ENCODE peak calls at places on chromosomes 1 and 21, in nine cellular contexts. Q, W, C, J, M, V, B, K and T are unnamed samples. For H3K36me3, the result is how much of the 10 kb centered on the place peaks cover.

GRCh38 chr21:41066086-41066938 is 101.6 kb upstream of the BACE2 start:
- DNase-seq in V (no peak), J (no peak), W (no peak), B (no peak), C (no peak), Q (no peak), K (no peak), M (no peak), T (no peak)

GRCh38 chr1:78284354-78284753 is 206.4 kb upstream of the PTGFR start:
- DNase-seq in M (no peak), K (peak), V (no peak), B (no peak), C (no peak), W (no peak), J (no peak), Q (no peak), T (no peak)

GRCh38 chr21:32814528-32814927 is 43.0 kb upstream of the PAXBP1 start:
- DNase-seq in V (no peak), W (no peak), Q (no peak), M (no peak), C (no peak), J (no peak), K (no peak), B (no peak), T (no peak)

GRCh38 chr1:18103788-18104421 is 3.7 kb upstream of the IGSF21 start:
- DNase-seq in W (no peak), Q (no peak), B (no peak), C (no peak), M (no peak), K (no peak), J (no peak), V (no peak), T (no peak)

GRCh38 chr1:71521655-71522264 is 440.9 kb upstream of the ZRANB2 start:
- DNase-seq in Q (peak), W (peak), C (no peak), M (no peak), J (peak), K (no peak), B (peak), V (no peak), T (no peak)

GRCh38 chr21:45386728-45387371 is 18.1 kb upstream of the COL18A1 start:
- DNase-seq in J (no peak), Q (no peak), B (no peak), V (no peak), W (no peak), K (peak), M (peak), C (no peak), T (peak)

GRCh38 chr1:115364044-115364775 is 26.2 kb upstream of the NGF start:
- DNase-seq in C (no peak), Q (no peak), K (no peak), J (no peak), W (no peak), M (no peak), B (peak), V (no peak), T (no peak)

GRCh38 chr1:26351591-26352337 is 2.2 kb downstream of the CRYBG2 start:
- DNase-seq in W (no peak), J (peak), C (no peak), B (no peak), V (no peak), Q (peak), K (no peak), M (no peak), T (no peak)

GRCh38 chr1:72516826-72517225 is 234.5 kb upstream of the NEGR1 start:
- DNase-seq in B (no peak), V (no peak), Q (no peak), C (no peak), W (no peak), J (no peak), M (no peak), K (no peak), T (no peak)

GRCh38 chr1:179016694-179017382 is 8.9 kb upstream of the FAM20B start:
- DNase-seq in J (no peak), B (no peak), V (no peak), Q (no peak), W (no peak), C (no peak), M (no peak), K (peak), T (peak)

GRCh38 chr1:109255673-109256072 is 6.3 kb downstream of the CELSR2 start:
- DNase-seq in W (no peak), K (no peak), J (no peak), M (no peak), Q (no peak), B (no peak), C (no peak), V (no peak), T (no peak)

GRCh38 chr1:173210716-173211231 is 3.6 kb upstream of the TNFSF4 start:
- DNase-seq in K (no peak), Q (no peak), J (no peak), M (no peak), C (no peak), V (no peak), B (no peak), W (peak), T (no peak)

GRCh38 chr1:244344001-244344400 is 107.7 kb downstream of the ADSS2 start:
- DNase-seq in M (no peak), Q (no peak), B (no peak), K (no peak), V (no peak), J (no peak), C (no peak), W (no peak), T (no peak)

GRCh38 chr1:43267818-43268425 is 1.9 kb upstream of the TMEM125 start:
- DNase-seq in C (no peak), M (no peak), J (no peak), W (no peak), V (no peak), K (no peak), B (no peak), Q (no peak), T (no peak)

GRCh38 chr1:162627662-162628296 is 4.5 kb upstream of the DDR2 start:
- DNase-seq in V (peak), C (no peak), J (peak), M (no peak), Q (peak), W (peak), B (peak), K (no peak), T (no peak)

GRCh38 chr1:196877964-196878363 is 9.9 kb upstream of the CFHR4 start:
- DNase-seq in C (no peak), V (no peak), K (no peak), J (peak), M (no peak), Q (no peak), B (no peak), W (peak), T (no peak)

GRCh38 chr21:44583800-44584147 is 3.4 kb upstream of the KRTAP10-5 start:
- DNase-seq in K (no peak), Q (no peak), W (no peak), J (no peak), B (no peak), M (no peak), V (peak), C (peak), T (no peak)

GRCh38 chr1:155645648-155646047 is 35.6 kb downstream of the MSTO1 start:
- DNase-seq in M (no peak), K (no peak), J (no peak), B (no peak), Q (no peak), C (no peak), W (no peak), V (no peak), T (no peak)

GRCh38 chr1:202005958-202006357 is 4.4 kb upstream of the ELF3 start:
- DNase-seq in M (no peak), B (no peak), W (peak), Q (peak), J (peak), V (no peak), C (no peak), K (no peak), T (no peak)

GRCh38 chr1:239354211-239354610 is 32.2 kb upstream of the CHRM3 start:
- DNase-seq in K (no peak), Q (no peak), J (no peak), V (no peak), M (no peak), B (no peak), W (no peak), C (no peak), T (no peak)

GRCh38 chr1:200075522-200075921 is 48.0 kb downstream of the NR5A2 start:
- DNase-seq in B (peak), J (peak), V (no peak), Q (no peak), W (peak), C (no peak), K (no peak), M (no peak), T (no peak)

GRCh38 chr1:183318433-183318832 is 99.7 kb downstream of the NMNAT2 start:
- DNase-seq in M (no peak), J (peak), K (peak), V (no peak), W (peak), C (no peak), B (no peak), Q (peak), T (peak)

GRCh38 chr1:167599839-167600581 is 30.0 kb upstream of the RCSD1 start:
- DNase-seq in K (no peak), C (peak), W (no peak), B (peak), M (peak), V (peak), Q (peak), J (peak), T (peak)

GRCh38 chr1:21287905-21288514 is 2.3 kb downstream of the ECE1 start:
- DNase-seq in V (no peak), B (no peak), Q (no peak), M (no peak), C (no peak), K (no peak), J (no peak), W (no peak), T (no peak)

GRCh38 chr1:42741706-42742105 is 1.7 kb upstream of the CLDN19 start:
- DNase-seq in C (no peak), Q (no peak), B (no peak), K (no peak), J (no peak), M (no peak), W (no peak), V (no peak), T (no peak)

GRCh38 chr1:161013591-161014513 is 7.1 kb downstream of the F11R start:
- DNase-seq in J (peak), K (peak), V (peak), Q (peak), M (peak), W (peak), C (peak), B (peak), T (peak)

GRCh38 chr1:170620164-170620563 is 43.8 kb upstream of the PRRX1 start:
- DNase-seq in W (no peak), J (no peak), K (no peak), Q (no peak), B (no peak), M (no peak), C (no peak), V (no peak), T (no peak)

DNA sequence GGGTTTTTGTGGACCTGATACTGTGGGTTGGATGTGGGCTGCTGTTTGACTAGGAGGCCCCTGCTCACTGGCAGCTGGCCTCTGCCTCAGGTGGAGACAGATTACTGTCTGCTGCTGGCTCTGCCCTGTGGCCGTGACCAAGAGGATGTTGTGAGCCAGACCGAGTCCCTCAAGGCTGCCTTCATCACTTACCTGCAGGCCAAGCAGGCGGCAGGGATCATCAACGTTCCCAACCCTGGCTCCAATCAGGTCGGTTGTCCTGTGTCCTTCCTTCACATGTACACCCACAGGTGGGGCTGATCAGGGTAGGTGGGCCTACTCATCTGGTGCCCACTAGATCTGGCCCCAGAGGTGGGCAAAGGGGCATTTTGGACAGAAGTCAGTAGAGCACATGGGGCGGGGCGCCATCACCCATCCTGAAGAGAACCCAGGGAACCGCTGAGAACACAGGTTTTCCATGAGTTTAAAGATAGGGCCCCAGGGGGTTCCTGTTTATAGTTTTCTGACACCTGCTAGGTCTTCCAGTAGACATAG is 37.2 kb downstream of the ZBTB17 start:
- DNase-seq in Q (no peak), B (no peak), J (no peak), M (no peak), W (no peak), V (no peak), C (no peak), K (no peak), T (no peak)
- H3K36me3 ChIP-seq in Q (under half), B (half or more), J (under half), M (under half), W (under half), V (half or more), C (half or more), K (half or more), T (half or more)

DNA sequence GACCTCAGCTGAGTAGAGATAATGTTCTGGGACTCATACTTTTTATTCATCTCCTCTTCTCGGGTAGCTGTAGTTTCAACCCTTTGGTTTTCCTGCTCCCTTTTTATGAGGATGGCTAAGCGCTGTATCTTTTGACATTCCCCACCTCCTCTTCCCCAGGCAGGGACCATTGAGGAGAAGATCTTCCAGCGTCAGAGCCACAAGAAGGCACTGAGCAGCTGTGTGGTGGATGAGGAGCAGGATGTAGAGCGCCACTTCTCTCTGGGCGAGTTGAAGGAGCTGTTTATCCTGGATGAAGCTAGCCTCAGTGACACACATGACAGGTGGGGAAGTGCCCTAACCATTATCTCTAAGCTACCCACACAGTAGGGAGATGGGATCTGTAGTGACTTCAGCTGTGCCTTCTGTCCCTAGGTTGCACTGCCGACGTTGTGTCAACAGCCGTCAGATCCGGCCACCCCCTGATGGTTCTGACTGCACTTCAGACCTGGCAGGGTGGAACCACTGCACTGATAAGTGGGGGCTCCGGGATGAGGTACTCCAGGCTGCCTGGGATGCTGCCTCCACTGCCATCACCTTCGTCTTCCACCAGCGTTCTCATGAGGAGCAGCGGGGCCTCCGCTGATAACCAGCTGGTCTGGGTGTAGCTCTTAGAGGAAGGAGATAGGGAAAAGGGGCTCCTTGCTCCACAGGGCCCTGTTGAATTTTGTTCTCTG is 25.6 kb downstream of the LRRC41 start:
- DNase-seq in W (no peak), B (no peak), C (no peak), Q (no peak), V (no peak), K (no peak), M (no peak), J (no peak), T (no peak)
- H3K36me3 ChIP-seq in W (under half), B (half or more), C (under half), Q (under half), V (under half), K (half or more), M (under half), J (under half), T (half or more)

GRCh38 chr1:16126160-16126559 is 29.7 kb downstream of the EPHA2 start:
- DNase-seq in K (no peak), C (no peak), Q (no peak), V (no peak), M (no peak), J (no peak), W (no peak), B (no peak), T (no peak)

GRCh38 chr1:16126738-16127515 is 28.9 kb downstream of the EPHA2 start:
- DNase-seq in M (no peak), J (no peak), K (no peak), C (no peak), Q (no peak), V (no peak), W (no peak), B (no peak), T (no peak)

GRCh38 chr1:16125088-16125470 is 30.8 kb downstream of the EPHA2 start:
- DNase-seq in J (no peak), B (no peak), C (no peak), V (no peak), K (no peak), Q (no peak), M (no peak), W (no peak), T (no peak)

GRCh38 chr1:16124377-16125087 is 31.3 kb downstream of the EPHA2 start:
- DNase-seq in J (no peak), V (no peak), Q (no peak), C (no peak), M (no peak), B (no peak), K (no peak), W (no peak), T (no peak)

GRCh38 chr1:16125483-16125882 is 30.4 kb downstream of the EPHA2 start:
- DNase-seq in M (no peak), J (no peak), K (no peak), C (no peak), V (no peak), B (no peak), W (no peak), Q (no peak), T (no peak)
- H3K36me3 ChIP-seq in M (under half), J (under half), K (under half), C (under half), V (under half), B (under half), W (under half), Q (under half), T (half or more)

GRCh38 chr1:227583354-227583753 is 20.0 kb downstream of the ZNF678 start:
- DNase-seq in W (no peak), V (no peak), K (no peak), M (no peak), C (no peak), B (no peak), J (no peak), Q (no peak), T (no peak)
- H3K36me3 ChIP-seq in W (under half), V (under half), K (under half), M (under half), C (under half), B (half or more), J (under half), Q (under half), T (under half)

GRCh38 chr1:105964879-105965278 is 1091.6 kb upstream of the PRMT6 start:
- DNase-seq in W (no peak), V (no peak), Q (no peak), B (no peak), J (no peak), K (no peak), C (no peak), M (no peak), T (no peak)
- H3K36me3 ChIP-seq in W (under half), V (under half), Q (under half), B (under half), J (under half), K (under half), C (under half), M (under half), T (under half)

GRCh38 chr1:46098043-46098712 is 34.3 kb downstream of the PIK3R3 start:
- DNase-seq in B (no peak), V (no peak), K (no peak), Q (no peak), M (no peak), W (no peak), C (no peak), J (no peak), T (no peak)

GRCh38 chr1:46097149-46097472 is 35.3 kb downstream of the PIK3R3 start:
- DNase-seq in K (no peak), C (no peak), M (no peak), Q (no peak), J (no peak), V (no peak), W (no peak), B (no peak), T (no peak)

GRCh38 chr1:46102769-46103476 is 29.5 kb downstream of the PIK3R3 start:
- DNase-seq in M (no peak), V (no peak), Q (no peak), J (no peak), C (no peak), B (no peak), K (no peak), W (no peak), T (no peak)

GRCh38 chr1:46096269-46097148 is 35.9 kb downstream of the PIK3R3 start:
- DNase-seq in J (no peak), W (no peak), B (peak), Q (no peak), V (no peak), C (no peak), M (no peak), K (no peak), T (no peak)

DNA sequence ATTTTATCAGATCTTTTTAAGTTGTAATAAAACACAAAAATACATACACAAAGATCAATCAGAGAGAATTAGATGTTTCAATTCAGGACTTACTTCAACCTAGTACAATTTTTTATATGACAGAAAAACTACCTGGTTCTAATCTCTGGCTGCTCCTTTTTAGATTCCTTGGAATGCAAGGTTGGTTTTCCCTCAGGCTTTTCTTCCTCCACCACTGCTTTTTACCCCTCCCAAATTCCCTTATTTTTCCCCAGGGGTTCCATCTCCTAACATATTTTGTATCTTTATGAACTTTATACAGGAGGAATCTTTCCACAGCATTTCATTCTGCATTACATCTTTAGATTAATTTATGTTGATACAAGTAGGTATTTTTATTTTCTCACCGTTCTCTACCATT is 33.2 kb downstream of the PIK3R3 start:
- DNase-seq in J (no peak), C (no peak), V (no peak), K (no peak), W (no peak), M (no peak), B (no peak), Q (no peak), T (no peak)
- H3K36me3 ChIP-seq in J (under half), C (under half), V (under half), K (under half), W (under half), M (under half), B (under half), Q (under half), T (under half)